ENCODE peak calls at places on chromosomes 13 and 19, in seven cellular contexts. One of them, this sample, is unnamed.

GRCh38 chr13:30307966-30308290 is 577 bp upstream of the KATNAL1 start:
- DNase-seq in small intestine: no peak
- DNase-seq in AG04450: no peak
- DNase-seq in SJSA1: no peak
- DNase-seq in gastrocnemius medialis: no peak
- DNase-seq in heart right ventricle: no peak
- DNase-seq in right cardiac atrium: no peak
- DNase-seq in this sample: no peak

GRCh38 chr13:20118268-20119140 is 42.3 kb downstream of the GJA3 start:
- DNase-seq in small intestine: peak; percentile 39
- DNase-seq in AG04450: no peak
- DNase-seq in SJSA1: no peak
- DNase-seq in gastrocnemius medialis: no peak
- DNase-seq in heart right ventricle: peak; percentile 73
- DNase-seq in right cardiac atrium: peak; percentile 90
- DNase-seq in this sample: peak; percentile 52

GRCh38 chr19:23901360-23901759 is 13.3 kb upstream of the ZNF726 start:
- DNase-seq in small intestine: peak; percentile 45
- DNase-seq in AG04450: no peak
- DNase-seq in SJSA1: no peak
- DNase-seq in gastrocnemius medialis: no peak
- DNase-seq in heart right ventricle: no peak
- DNase-seq in right cardiac atrium: no peak
- DNase-seq in this sample: no peak

GRCh38 chr13:100836696-100837095 is 162.1 kb upstream of the TMTC4 start:
- DNase-seq in small intestine: no peak
- DNase-seq in AG04450: no peak
- DNase-seq in SJSA1: no peak
- DNase-seq in gastrocnemius medialis: no peak
- DNase-seq in heart right ventricle: no peak
- DNase-seq in right cardiac atrium: no peak
- DNase-seq in this sample: peak; percentile 74

GRCh38 chr19:30784850-30785459 is 412.8 kb downstream of the ZNF536 start:
- DNase-seq in small intestine: peak; percentile 50
- DNase-seq in AG04450: no peak
- DNase-seq in SJSA1: peak; percentile 24
- DNase-seq in gastrocnemius medialis: peak; percentile 14
- DNase-seq in heart right ventricle: peak; percentile 39
- DNase-seq in right cardiac atrium: peak; percentile 63
- DNase-seq in this sample: peak; percentile 49

GRCh38 chr19:33496016-33496415 is 25.6 kb downstream of the PEPD start:
- DNase-seq in small intestine: no peak
- DNase-seq in AG04450: no peak
- DNase-seq in SJSA1: no peak
- DNase-seq in gastrocnemius medialis: no peak
- DNase-seq in heart right ventricle: no peak
- DNase-seq in right cardiac atrium: no peak
- DNase-seq in this sample: no peak

GRCh38 chr19:14563989-14564650 is 7.7 kb downstream of the NDUFB7 start:
- DNase-seq in small intestine: peak; percentile 50
- DNase-seq in AG04450: no peak
- DNase-seq in SJSA1: no peak
- DNase-seq in gastrocnemius medialis: peak; percentile 80
- DNase-seq in heart right ventricle: peak; percentile 55
- DNase-seq in right cardiac atrium: peak; percentile 82
- DNase-seq in this sample: peak; percentile 70

GRCh38 chr19:8811315-8812172 is 20.6 kb downstream of the ZNF558 start:
- DNase-seq in small intestine: no peak
- DNase-seq in AG04450: no peak
- DNase-seq in SJSA1: no peak
- DNase-seq in gastrocnemius medialis: no peak
- DNase-seq in heart right ventricle: no peak
- DNase-seq in right cardiac atrium: no peak
- DNase-seq in this sample: no peak

GRCh38 chr19:38890686-38891085 is 8.7 kb downstream of the SIRT2 start:
- DNase-seq in small intestine: no peak
- DNase-seq in AG04450: no peak
- DNase-seq in SJSA1: no peak
- DNase-seq in gastrocnemius medialis: peak; percentile 88
- DNase-seq in heart right ventricle: no peak
- DNase-seq in right cardiac atrium: peak; percentile 41
- DNase-seq in this sample: no peak

GRCh38 chr19:40754611-40755247 is 3.7 kb downstream of the SNRPA start:
- DNase-seq in small intestine: peak; percentile 92
- DNase-seq in AG04450: no peak
- DNase-seq in SJSA1: no peak
- DNase-seq in gastrocnemius medialis: no peak
- DNase-seq in heart right ventricle: no peak
- DNase-seq in right cardiac atrium: no peak
- DNase-seq in this sample: no peak

GRCh38 chr13:67299072-67299635 is 69.0 kb upstream of the PCDH9 start:
- DNase-seq in small intestine: no peak
- DNase-seq in AG04450: peak; percentile 38
- DNase-seq in SJSA1: peak; percentile 0
- DNase-seq in gastrocnemius medialis: no peak
- DNase-seq in heart right ventricle: no peak
- DNase-seq in right cardiac atrium: no peak
- DNase-seq in this sample: peak; percentile 26

GRCh38 chr19:6476155-6476895 is 5.3 kb downstream of the DENND1C start:
- DNase-seq in small intestine: peak; percentile 96
- DNase-seq in AG04450: no peak
- DNase-seq in SJSA1: peak; percentile 15
- DNase-seq in gastrocnemius medialis: no peak
- DNase-seq in heart right ventricle: peak; percentile 44
- DNase-seq in right cardiac atrium: no peak
- DNase-seq in this sample: peak; percentile 41

GRCh38 chr13:46995874-46996273 is 99.0 kb upstream of the HTR2A start:
- DNase-seq in small intestine: no peak
- DNase-seq in AG04450: no peak
- DNase-seq in SJSA1: no peak
- DNase-seq in gastrocnemius medialis: no peak
- DNase-seq in heart right ventricle: no peak
- DNase-seq in right cardiac atrium: no peak
- DNase-seq in this sample: no peak

GRCh38 chr13:64369121-64369520 is 2861.0 kb downstream of the PCDH9 start:
- DNase-seq in small intestine: no peak
- DNase-seq in AG04450: no peak
- DNase-seq in SJSA1: no peak
- DNase-seq in gastrocnemius medialis: no peak
- DNase-seq in heart right ventricle: no peak
- DNase-seq in right cardiac atrium: no peak
- DNase-seq in this sample: no peak

GRCh38 chr13:49838989-49839388 is 46.5 kb upstream of the KPNA3 start:
- DNase-seq in small intestine: peak; percentile 12
- DNase-seq in AG04450: no peak
- DNase-seq in SJSA1: peak; percentile 63
- DNase-seq in gastrocnemius medialis: no peak
- DNase-seq in heart right ventricle: no peak
- DNase-seq in right cardiac atrium: no peak
- DNase-seq in this sample: no peak

GRCh38 chr19:13206581-13206980 is 56.4 kb downstream of the IER2 start:
- DNase-seq in small intestine: no peak
- DNase-seq in AG04450: no peak
- DNase-seq in SJSA1: no peak
- DNase-seq in gastrocnemius medialis: no peak
- DNase-seq in heart right ventricle: no peak
- DNase-seq in right cardiac atrium: no peak
- DNase-seq in this sample: no peak

GRCh38 chr19:13208964-13209796 is 59.0 kb downstream of the IER2 start:
- DNase-seq in small intestine: no peak
- DNase-seq in AG04450: no peak
- DNase-seq in SJSA1: no peak
- DNase-seq in gastrocnemius medialis: no peak
- DNase-seq in heart right ventricle: no peak
- DNase-seq in right cardiac atrium: peak; percentile 61
- DNase-seq in this sample: no peak

GRCh38 chr19:13209797-13210775 is 59.9 kb downstream of the IER2 start:
- DNase-seq in small intestine: no peak
- DNase-seq in AG04450: no peak
- DNase-seq in SJSA1: no peak
- DNase-seq in gastrocnemius medialis: no peak
- DNase-seq in heart right ventricle: no peak
- DNase-seq in right cardiac atrium: peak; percentile 57
- DNase-seq in this sample: no peak

GRCh38 chr19:13208131-13208963 is 58.1 kb downstream of the IER2 start:
- DNase-seq in small intestine: no peak
- DNase-seq in AG04450: peak; percentile 63
- DNase-seq in SJSA1: no peak
- DNase-seq in gastrocnemius medialis: no peak
- DNase-seq in heart right ventricle: no peak
- DNase-seq in right cardiac atrium: peak; percentile 73
- DNase-seq in this sample: peak; percentile 87

DNA sequence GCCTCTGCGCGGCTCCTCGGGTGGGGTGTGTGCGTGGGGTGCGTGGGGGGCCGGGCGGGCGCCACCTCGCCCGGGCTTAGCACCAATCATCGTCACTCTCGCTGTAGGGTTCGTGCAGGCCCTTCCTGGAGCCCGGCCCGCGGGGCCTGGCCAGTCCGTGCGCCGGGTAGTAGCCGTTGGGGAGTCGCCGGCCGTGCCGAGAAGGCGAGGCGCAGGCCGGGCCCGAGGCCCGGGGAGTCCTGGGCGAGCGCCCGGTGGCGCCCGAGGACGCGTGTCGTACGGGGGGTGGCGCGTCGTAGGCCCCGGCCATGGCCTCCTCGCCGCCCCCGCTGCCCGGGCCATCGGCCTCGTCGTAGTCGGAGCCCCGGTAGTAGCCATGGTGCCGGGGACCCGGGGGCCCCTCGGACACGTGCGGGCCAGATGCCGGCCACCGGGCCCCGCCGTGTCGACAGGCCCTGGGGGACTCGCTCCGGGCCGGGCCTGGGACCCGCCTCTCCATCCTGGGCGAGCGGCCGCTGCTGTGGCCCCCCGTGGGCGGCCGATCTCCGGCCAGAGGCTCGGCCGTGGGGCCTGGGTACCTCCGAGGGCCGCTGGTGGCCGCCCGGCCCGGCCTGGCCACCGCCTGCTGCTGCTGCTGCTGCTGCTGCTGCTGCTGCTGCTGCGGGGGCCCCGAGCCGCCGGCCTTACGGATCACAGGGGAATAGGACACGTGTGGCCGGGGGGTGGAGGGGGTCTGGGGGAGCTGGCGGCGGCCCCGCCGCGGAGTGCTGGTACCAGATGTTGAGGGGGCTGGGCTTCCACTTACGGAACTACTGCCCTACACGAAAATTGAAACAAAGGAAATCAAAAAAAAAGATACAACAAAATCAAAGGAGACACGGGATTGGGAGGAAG is 57.3 kb downstream of the IER2 start:
- DNase-seq in small intestine: no peak
- DNase-seq in AG04450: no peak
- DNase-seq in SJSA1: no peak
- DNase-seq in gastrocnemius medialis: no peak
- DNase-seq in heart right ventricle: peak; percentile 56
- DNase-seq in right cardiac atrium: peak; percentile 79
- DNase-seq in this sample: peak; percentile 84
- H3K4me3 ChIP-seq in small intestine: peak overlapping the region; percentile 4
- H3K4me3 ChIP-seq in AG04450: peak overlapping the region; percentile 25
- H3K4me3 ChIP-seq in SJSA1: peak overlapping the region; percentile 18
- H3K4me3 ChIP-seq in gastrocnemius medialis: peak overlapping the region; percentile 41
- H3K4me3 ChIP-seq in heart right ventricle: peak overlapping the region; percentile 54
- H3K4me3 ChIP-seq in right cardiac atrium: peak overlapping the region; percentile 56
- H3K4me3 ChIP-seq in this sample: peak overlapping the region; percentile 52

GRCh38 chr19:19711306-19711933 is 21.5 kb downstream of the ZNF14 start:
- DNase-seq in small intestine: no peak
- DNase-seq in AG04450: no peak
- DNase-seq in SJSA1: no peak
- DNase-seq in gastrocnemius medialis: no peak
- DNase-seq in heart right ventricle: no peak
- DNase-seq in right cardiac atrium: no peak
- DNase-seq in this sample: no peak
- H3K9me3 ChIP-seq in small intestine: peaks cover 7% of the 10 kb centered on the region
- H3K9me3 ChIP-seq in AG04450: peaks cover 67% of the 10 kb centered on the region
- H3K9me3 ChIP-seq in SJSA1: peaks cover 41% of the 10 kb centered on the region
- H3K9me3 ChIP-seq in gastrocnemius medialis: peaks cover 91% of the 10 kb centered on the region
- H3K9me3 ChIP-seq in heart right ventricle: peaks cover 100% of the 10 kb centered on the region
- H3K9me3 ChIP-seq in right cardiac atrium: peaks cover 32% of the 10 kb centered on the region
- H3K9me3 ChIP-seq in this sample: peaks cover 90% of the 10 kb centered on the region

DNA sequence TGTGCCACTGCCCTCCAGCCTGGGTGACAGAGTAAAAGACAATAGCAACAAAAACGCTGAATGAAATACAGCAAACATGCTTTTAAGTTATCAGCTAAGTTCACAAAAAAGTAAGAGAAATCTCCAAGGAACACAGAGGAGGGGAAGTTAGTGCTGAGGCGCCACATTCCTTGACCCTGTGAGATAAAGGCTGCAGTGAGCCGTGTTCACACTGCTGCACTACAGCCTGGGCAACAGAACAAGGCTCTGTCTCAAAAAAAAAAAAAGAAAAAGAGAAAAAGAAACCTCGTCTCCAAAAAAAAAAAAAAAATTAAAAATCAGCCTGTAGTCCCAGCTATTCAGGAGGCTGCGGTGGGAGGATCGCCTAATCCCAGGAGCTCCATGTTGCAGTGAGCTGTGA is 16.3 kb upstream of the DOCK6 start:
- DNase-seq in small intestine: no peak
- DNase-seq in AG04450: no peak
- DNase-seq in SJSA1: no peak
- DNase-seq in gastrocnemius medialis: no peak
- DNase-seq in heart right ventricle: no peak
- DNase-seq in right cardiac atrium: peak; percentile 58
- DNase-seq in this sample: no peak
- H3K4me3 ChIP-seq in small intestine: no peak overlapping the region
- H3K4me3 ChIP-seq in AG04450: no peak overlapping the region
- H3K4me3 ChIP-seq in SJSA1: no peak overlapping the region
- H3K4me3 ChIP-seq in gastrocnemius medialis: no peak overlapping the region
- H3K4me3 ChIP-seq in heart right ventricle: no peak overlapping the region
- H3K4me3 ChIP-seq in right cardiac atrium: no peak overlapping the region
- H3K4me3 ChIP-seq in this sample: no peak overlapping the region

DNA sequence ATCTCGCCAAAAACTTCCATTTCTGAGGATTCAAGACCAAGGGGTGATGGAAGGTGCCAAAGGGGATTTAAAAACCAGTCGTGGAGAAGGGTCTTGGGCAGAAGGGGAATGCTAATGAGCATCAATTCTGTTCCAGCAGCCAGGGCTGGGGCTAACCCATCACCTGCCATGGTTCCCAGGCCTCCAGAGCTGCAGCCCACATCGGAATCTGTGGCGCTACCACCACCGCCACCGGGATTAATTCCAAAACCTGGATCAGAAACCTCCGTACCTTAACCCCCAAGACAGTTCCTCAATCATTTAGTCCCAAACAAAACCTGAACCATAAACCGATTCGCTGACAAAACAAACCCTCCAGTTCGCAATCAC is 591 bp downstream of the ZNF615 start:
- DNase-seq in small intestine: no peak
- DNase-seq in AG04450: no peak
- DNase-seq in SJSA1: no peak
- DNase-seq in gastrocnemius medialis: no peak
- DNase-seq in heart right ventricle: no peak
- DNase-seq in right cardiac atrium: no peak
- DNase-seq in this sample: no peak
- H3K9me3 ChIP-seq in small intestine: peaks cover 4% of the 10 kb centered on the region
- H3K9me3 ChIP-seq in AG04450: peaks cover 18% of the 10 kb centered on the region
- H3K9me3 ChIP-seq in SJSA1: peaks cover 13% of the 10 kb centered on the region
- H3K9me3 ChIP-seq in gastrocnemius medialis: peaks cover 17% of the 10 kb centered on the region
- H3K9me3 ChIP-seq in heart right ventricle: peaks cover 12% of the 10 kb centered on the region
- H3K9me3 ChIP-seq in right cardiac atrium: no peaks in the 10 kb centered on the region
- H3K9me3 ChIP-seq in this sample: peaks cover 23% of the 10 kb centered on the region

GRCh38 chr19:47230921-47231214 is at the start of gene BBC3:
- DNase-seq in small intestine: no peak
- DNase-seq in AG04450: no peak
- DNase-seq in SJSA1: no peak
- DNase-seq in gastrocnemius medialis: no peak
- DNase-seq in heart right ventricle: no peak
- DNase-seq in right cardiac atrium: no peak
- DNase-seq in this sample: no peak
- H3K4me3 ChIP-seq in small intestine: peak within 1 kb of the TSS; percentile 77
- H3K4me3 ChIP-seq in AG04450: peak within 1 kb of the TSS; percentile 98
- H3K4me3 ChIP-seq in SJSA1: peak within 1 kb of the TSS; percentile 66
- H3K4me3 ChIP-seq in gastrocnemius medialis: peak within 1 kb of the TSS; percentile 88
- H3K4me3 ChIP-seq in heart right ventricle: peak within 1 kb of the TSS; percentile 93
- H3K4me3 ChIP-seq in right cardiac atrium: peak within 1 kb of the TSS; percentile 89
- H3K4me3 ChIP-seq in this sample: peak within 1 kb of the TSS; percentile 93

This sample was measured in MG63.